ENCODE peak calls at places on chromosomes 1 and 21, in eight cellular contexts. E is lower leg skin, B is adrenal gland, Z is breast epithelium, O is stomach, D is prostate gland, L is IMR-90, T is transverse colon. N is an unnamed sample.

GRCh38 chr1:182575540-182576149 is 13.4 kb downstream of the RNASEL start:
- DNase-seq in T (no peak), O (no peak), D (no peak), Z (no peak), L (peak; percentile 55), B (no peak), E (no peak), N (no peak)

GRCh38 chr1:182397653-182398388 is 2.6 kb downstream of the TEDDM1 start:
- DNase-seq in O (peak; percentile 55), T (no peak), L (peak; percentile 33), Z (no peak), B (no peak), E (no peak), D (no peak), N (no peak)

GRCh38 chr1:18166341-18166740 is 58.7 kb downstream of the IGSF21 start:
- DNase-seq in E (no peak), D (no peak), B (peak; percentile 69), O (no peak), L (no peak), Z (no peak), T (no peak), N (no peak)

GRCh38 chr1:8142955-8143629 is 117.0 kb upstream of the ERRFI1 start:
- DNase-seq in O (no peak), B (no peak), E (no peak), Z (no peak), L (peak; percentile 74), D (no peak), T (no peak), N (no peak)

GRCh38 chr1:159867322-159868064 is 5.0 kb upstream of the VSIG8 start:
- DNase-seq in B (peak; percentile 46), O (peak; percentile 84), Z (peak; percentile 62), E (peak; percentile 68), T (peak; percentile 87), D (peak; percentile 48), L (no peak), N (peak; percentile 86)

GRCh38 chr1:239814306-239814881 is 277.3 kb upstream of the FMN2 start:
- DNase-seq in L (peak; percentile 67), Z (peak; percentile 46), E (no peak), T (no peak), B (peak; percentile 73), O (no peak), D (no peak), N (no peak)

GRCh38 chr1:6459850-6460265 is 6.1 kb downstream of the TNFRSF25 start:
- DNase-seq in B (no peak), D (no peak), Z (no peak), L (no peak), T (no peak), E (no peak), O (no peak), N (peak; percentile 28)

GRCh38 chr1:8985915-8986813 is 40.1 kb downstream of the SLC2A7 start:
- DNase-seq in D (peak; percentile 98), L (peak; percentile 95), Z (peak; percentile 92), B (peak; percentile 91), O (peak; percentile 88), T (peak; percentile 80), E (peak; percentile 82), N (no peak)

GRCh38 chr21:27647401-27647800 is 680.5 kb upstream of the ADAMTS5 start:
- DNase-seq in O (no peak), D (no peak), L (no peak), T (no peak), Z (no peak), B (no peak), E (no peak), N (no peak)

GRCh38 chr1:193070395-193070753 is 11.0 kb downstream of the RO60 start:
- DNase-seq in T (no peak), D (no peak), B (no peak), E (no peak), L (no peak), O (no peak), Z (no peak), N (no peak)

GRCh38 chr1:162485236-162485635 is 12.4 kb upstream of the UHMK1 start:
- DNase-seq in E (no peak), L (peak; percentile 18), T (no peak), D (no peak), Z (no peak), B (no peak), O (no peak), N (no peak)

GRCh38 chr1:181349512-181349911 is 133.8 kb upstream of the CACNA1E start:
- DNase-seq in Z (no peak), L (no peak), T (no peak), D (no peak), O (peak; percentile 17), B (no peak), E (no peak), N (no peak)

GRCh38 chr1:118862755-118863154 is 125.4 kb downstream of the TBX15 start:
- DNase-seq in E (no peak), T (no peak), Z (no peak), B (no peak), L (no peak), D (no peak), O (no peak), N (no peak)

GRCh38 chr1:39654291-39654690 is 14.8 kb upstream of the HEYL start:
- DNase-seq in B (no peak), T (no peak), O (no peak), L (peak; percentile 16), E (no peak), D (no peak), Z (no peak), N (no peak)

GRCh38 chr21:23131177-23131576 is 2133.0 kb downstream of the NCAM2 start:
- DNase-seq in L (no peak), O (no peak), T (no peak), Z (no peak), E (no peak), D (no peak), B (no peak), N (no peak)
- TF ChIP-seq CTCF in L (no peak), O (no peak), T (no peak), Z (no peak), E (no peak), D (no peak), B (no peak), N (no peak)

GRCh38 chr1:24909388-24909898 is 20.6 kb downstream of the RUNX3 start:
- DNase-seq in O (peak; percentile 61), L (peak; percentile 61), T (peak; percentile 85), D (no peak), B (peak; percentile 67), E (peak; percentile 42), Z (no peak), N (peak; percentile 84)

GRCh38 chr1:24911651-24912144 is 18.4 kb downstream of the RUNX3 start:
- DNase-seq in O (no peak), B (no peak), Z (no peak), T (no peak), L (no peak), E (no peak), D (no peak), N (no peak)

GRCh38 chr1:24910210-24910609 is 19.9 kb downstream of the RUNX3 start:
- DNase-seq in E (no peak), Z (no peak), L (no peak), O (no peak), D (no peak), B (no peak), T (no peak), N (no peak)

GRCh38 chr1:24912359-24913273 is 17.5 kb downstream of the RUNX3 start:
- DNase-seq in T (no peak), O (no peak), Z (no peak), L (no peak), B (no peak), D (no peak), E (no peak), N (no peak)

DNA sequence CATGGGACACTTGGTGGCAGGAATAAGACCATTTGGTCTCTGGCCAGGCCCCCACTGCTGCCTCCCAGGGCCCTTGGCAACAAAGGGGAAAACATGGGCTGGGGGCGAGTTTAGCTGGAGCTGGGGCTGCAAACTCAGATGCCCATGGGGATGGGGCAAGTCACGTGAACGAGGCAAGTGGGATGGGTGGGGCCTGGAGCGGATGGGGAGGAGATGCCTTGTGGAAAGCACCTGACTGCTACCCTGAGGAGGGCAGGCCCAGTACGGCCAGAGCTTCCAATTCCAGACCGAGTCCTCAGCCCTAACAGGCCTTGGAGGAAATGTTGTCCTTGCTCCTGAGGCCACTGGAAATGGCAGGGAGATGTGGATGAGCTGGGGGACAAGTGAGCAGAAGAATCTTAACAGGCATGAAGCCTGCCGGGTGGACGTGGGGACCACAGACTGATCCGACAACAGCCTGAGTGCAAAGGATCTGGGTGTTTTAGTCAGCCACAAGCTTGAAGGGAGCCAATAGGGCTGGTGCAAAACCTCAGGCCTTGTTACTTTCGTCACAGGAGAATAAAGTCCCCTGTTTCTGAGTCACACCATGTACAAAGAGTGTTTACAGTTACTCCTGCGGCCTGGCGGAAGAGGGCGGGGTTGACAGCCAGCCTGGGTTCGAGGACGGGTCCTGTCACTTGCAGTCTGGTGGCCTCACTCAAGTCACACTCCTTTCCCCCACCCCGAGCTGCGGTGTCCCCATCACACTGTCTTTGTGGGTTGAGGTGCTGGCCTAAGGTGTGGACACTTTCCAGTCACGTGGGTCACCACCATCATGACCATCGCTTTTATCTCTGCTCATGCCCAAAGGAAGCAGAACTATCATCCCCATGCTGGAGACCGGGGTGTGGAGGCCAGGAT is 19.1 kb downstream of the RUNX3 start:
- DNase-seq in D (no peak), E (peak; percentile 40), Z (peak; percentile 49), T (peak; percentile 65), B (no peak), L (peak; percentile 70), O (peak; percentile 51), N (peak; percentile 77)
- TF ChIP-seq POLR2A in D (no peak), E (no peak), Z (no peak), T (peak; percentile 64), B (no peak), L (no peak), O (peak; percentile 32), N (peak; percentile 77)

GRCh38 chr1:59903136-59903754 is 23.3 kb downstream of the CYP2J2 start:
- DNase-seq in Z (no peak), L (no peak), D (no peak), B (peak; percentile 44), T (no peak), O (no peak), E (no peak), N (no peak)
- TF ChIP-seq CTCF in Z (peak; percentile 43), L (peak; percentile 23), D (peak; percentile 27), B (peak; percentile 63), T (peak; percentile 42), O (no peak), E (no peak), N (no peak)

GRCh38 chr1:156052862-156053769 is 482 bp downstream of the UBQLN4 start:
- DNase-seq in E (no peak), Z (peak; percentile 35), L (peak; percentile 69), D (no peak), O (peak; percentile 40), B (peak; percentile 48), T (peak; percentile 68), N (peak; percentile 78)
- TF ChIP-seq POLR2A in E (no peak), Z (no peak), L (no peak), D (no peak), O (no peak), B (no peak), T (no peak), N (no peak)

N was measured in Peyer's patch.